ENCODE peak calls at places on chromosomes 5 and 9, in four cellular contexts. A, I, K and B are unnamed samples.

GRCh38 chr5:72032769-72033168 is 74.5 kb upstream of the MAP1B start:
- DNase-seq in A (no peak), I (no peak), K (no peak), B (no peak)

GRCh38 chr5:4479381-4479780 is 660.7 kb upstream of the ADAMTS16 start:
- DNase-seq in A (no peak), I (no peak), K (no peak), B (no peak)

GRCh38 chr5:132826424-132827082 is 3.9 kb downstream of the SHROOM1 start:
- DNase-seq in A (no peak), I (no peak), K (no peak), B (no peak)

GRCh38 chr5:81852277-81853004 is 101.5 kb upstream of the SSBP2 start:
- DNase-seq in A (no peak), I (peak; percentile 22), K (peak; percentile 36), B (no peak)

GRCh38 chr9:134575817-134576176 is 65.8 kb upstream of the COL5A1 start:
- DNase-seq in A (peak; percentile 26), I (no peak), K (no peak), B (no peak)

GRCh38 chr5:117657591-117657990 is 1083.0 kb upstream of the SEMA6A start:
- DNase-seq in A (no peak), I (no peak), K (no peak), B (no peak)

GRCh38 chr5:149363345-149363744 is 5.5 kb downstream of the PCYOX1L start:
- DNase-seq in A (no peak), I (no peak), K (no peak), B (no peak)

GRCh38 chr5:32308951-32309350 is 3.8 kb downstream of the MTMR12 start:
- DNase-seq in A (no peak), I (no peak), K (no peak), B (no peak)

GRCh38 chr9:105073147-105073546 is 145.2 kb upstream of the ABCA1 start:
- DNase-seq in A (no peak), I (no peak), K (no peak), B (no peak)

GRCh38 chr5:111942214-111942613 is 185.2 kb upstream of the NREP start:
- DNase-seq in A (no peak), I (no peak), K (no peak), B (no peak)

GRCh38 chr9:19985081-19985480 is 196.2 kb upstream of the SLC24A2 start:
- DNase-seq in A (no peak), I (no peak), K (no peak), B (peak; percentile 26)

GRCh38 chr5:177354716-177355115 is 3.0 kb upstream of the RGS14 start:
- DNase-seq in A (no peak), I (no peak), K (no peak), B (no peak)

GRCh38 chr5:14036947-14037346 is 92.5 kb upstream of the DNAH5 start:
- DNase-seq in A (no peak), I (no peak), K (no peak), B (peak; percentile 41)

GRCh38 chr9:135796784-135797462 is 94.9 kb downstream of the KCNT1 start:
- DNase-seq in A (no peak), I (no peak), K (no peak), B (no peak)

GRCh38 chr5:30390095-30390494 is 803.4 kb upstream of the CDH6 start:
- DNase-seq in A (no peak), I (no peak), K (no peak), B (peak; percentile 62)

GRCh38 chr9:18795947-18796705 is 236.9 kb downstream of the SAXO1 start:
- DNase-seq in A (no peak), I (no peak), K (no peak), B (no peak)

GRCh38 chr5:531749-532315 is 7.6 kb upstream of the SLC9A3 start:
- DNase-seq in A (no peak), I (no peak), K (no peak), B (no peak)

GRCh38 chr5:64147849-64148441 is 17.7 kb upstream of the RNF180 start:
- DNase-seq in A (peak; percentile 88), I (peak; percentile 74), K (peak; percentile 65), B (peak; percentile 49)

GRCh38 chr9:116318463-116319271 is 165.1 kb downstream of the PAPPA start:
- DNase-seq in A (peak; percentile 75), I (peak; percentile 33), K (peak; percentile 82), B (no peak)

GRCh38 chr9:99778308-99778707 is 43.4 kb upstream of the NR4A3 start:
- DNase-seq in A (no peak), I (peak; percentile 10), K (no peak), B (peak; percentile 81)

GRCh38 chr9:98851730-98852462 is 44.4 kb downstream of the GALNT12 start:
- DNase-seq in A (no peak), I (no peak), K (no peak), B (peak; percentile 65)

GRCh38 chr5:56003633-56004032 is 8.9 kb upstream of the IL6ST start:
- DNase-seq in A (no peak), I (no peak), K (no peak), B (peak; percentile 39)

GRCh38 chr9:94741856-94742255 is 15.4 kb downstream of the AOPEP start:
- DNase-seq in A (no peak), I (no peak), K (no peak), B (no peak)

GRCh38 chr5:106020889-106021288 is 1649.8 kb downstream of the EFNA5 start:
- DNase-seq in A (no peak), I (no peak), K (no peak), B (no peak)

DNA sequence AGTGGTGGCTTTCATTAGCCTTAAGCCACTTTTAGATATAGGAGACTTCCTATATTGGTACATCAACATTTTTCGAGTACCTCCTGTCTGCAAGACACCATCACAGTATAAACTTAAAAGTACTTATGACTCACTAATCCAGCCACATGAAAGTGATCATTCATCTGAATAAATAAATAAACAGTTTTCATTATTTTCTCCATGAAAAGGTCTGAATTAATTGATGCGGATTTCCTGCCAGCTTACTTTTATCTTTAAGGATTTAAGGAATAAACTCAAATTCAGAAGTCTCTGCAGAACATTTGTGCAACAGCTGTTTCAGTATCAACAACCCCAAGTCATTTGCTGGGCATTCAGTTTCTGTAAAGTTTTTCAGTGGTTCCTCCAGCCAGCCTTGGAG is 4.0 kb downstream of the SAP30L start:
- DNase-seq in A (no peak), I (no peak), K (no peak), B (no peak)
- H3K36me3 ChIP-seq in A (peaks cover 24% of the 10 kb centered on the region), I (no peaks in the 10 kb centered on the region), K (no peaks in the 10 kb centered on the region), B (peaks cover 5% of the 10 kb centered on the region)

GRCh38 chr9:16787724-16788123 is 82.7 kb downstream of the BNC2 start:
- DNase-seq in A (no peak), I (no peak), K (no peak), B (peak; percentile 8)
- H3K4me3 ChIP-seq in A (no peak overlapping the region), I (no peak overlapping the region), K (no peak overlapping the region), B (no peak overlapping the region)

GRCh38 chr5:74324556-74324955 is 316.0 kb downstream of the ENC1 start:
- DNase-seq in A (no peak), I (no peak), K (no peak), B (no peak)

GRCh38 chr5:74320526-74320925 is 320.0 kb downstream of the ENC1 start:
- DNase-seq in A (no peak), I (no peak), K (no peak), B (peak; percentile 88)

GRCh38 chr5:74325866-74326265 is 314.7 kb downstream of the ENC1 start:
- DNase-seq in A (no peak), I (no peak), K (no peak), B (peak; percentile 85)

GRCh38 chr5:74326571-74327338 is 313.8 kb downstream of the ENC1 start:
- DNase-seq in A (no peak), I (peak; percentile 92), K (no peak), B (peak; percentile 90)

GRCh38 chr5:74322944-74323343 is 317.6 kb downstream of the ENC1 start:
- DNase-seq in A (no peak), I (no peak), K (no peak), B (no peak)
- TF ChIP-seq CTCF in A (no peak), I (no peak), K (no peak), B (no peak)

DNA sequence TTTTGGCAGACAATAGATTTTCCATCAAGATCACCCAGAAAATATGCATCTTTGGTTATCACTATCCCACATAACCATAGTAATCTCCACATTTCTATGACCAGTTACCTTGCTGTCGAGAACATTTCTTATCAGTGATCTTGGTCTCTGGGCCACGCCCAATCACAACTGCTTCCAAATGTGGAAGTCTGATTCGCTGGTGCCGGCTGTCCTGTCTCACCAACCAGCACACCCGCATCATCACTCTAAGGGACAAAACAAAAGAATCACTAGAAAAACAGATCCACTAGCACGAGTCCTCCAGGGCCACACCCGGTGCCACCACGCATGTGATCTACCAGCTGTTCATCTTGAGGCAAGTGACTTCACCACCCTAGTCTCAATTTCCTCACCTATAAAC is 11.8 kb downstream of the APTX start:
- DNase-seq in A (no peak), I (no peak), K (no peak), B (no peak)
- H3K36me3 ChIP-seq in A (peaks cover 51% of the 10 kb centered on the region), I (no peaks in the 10 kb centered on the region), K (no peaks in the 10 kb centered on the region), B (peaks cover 24% of the 10 kb centered on the region)

GRCh38 chr5:139517683-139518564 is 35.4 kb upstream of the STING1 start:
- DNase-seq in A (peak; percentile 92), I (peak; percentile 95), K (peak; percentile 90), B (peak; percentile 55)

GRCh38 chr5:139524446-139524845 is 36.7 kb upstream of the UBE2D2 start:
- DNase-seq in A (no peak), I (no peak), K (no peak), B (no peak)

GRCh38 chr5:139524932-139525585 is 36.1 kb upstream of the UBE2D2 start:
- DNase-seq in A (no peak), I (no peak), K (no peak), B (no peak)

DNA sequence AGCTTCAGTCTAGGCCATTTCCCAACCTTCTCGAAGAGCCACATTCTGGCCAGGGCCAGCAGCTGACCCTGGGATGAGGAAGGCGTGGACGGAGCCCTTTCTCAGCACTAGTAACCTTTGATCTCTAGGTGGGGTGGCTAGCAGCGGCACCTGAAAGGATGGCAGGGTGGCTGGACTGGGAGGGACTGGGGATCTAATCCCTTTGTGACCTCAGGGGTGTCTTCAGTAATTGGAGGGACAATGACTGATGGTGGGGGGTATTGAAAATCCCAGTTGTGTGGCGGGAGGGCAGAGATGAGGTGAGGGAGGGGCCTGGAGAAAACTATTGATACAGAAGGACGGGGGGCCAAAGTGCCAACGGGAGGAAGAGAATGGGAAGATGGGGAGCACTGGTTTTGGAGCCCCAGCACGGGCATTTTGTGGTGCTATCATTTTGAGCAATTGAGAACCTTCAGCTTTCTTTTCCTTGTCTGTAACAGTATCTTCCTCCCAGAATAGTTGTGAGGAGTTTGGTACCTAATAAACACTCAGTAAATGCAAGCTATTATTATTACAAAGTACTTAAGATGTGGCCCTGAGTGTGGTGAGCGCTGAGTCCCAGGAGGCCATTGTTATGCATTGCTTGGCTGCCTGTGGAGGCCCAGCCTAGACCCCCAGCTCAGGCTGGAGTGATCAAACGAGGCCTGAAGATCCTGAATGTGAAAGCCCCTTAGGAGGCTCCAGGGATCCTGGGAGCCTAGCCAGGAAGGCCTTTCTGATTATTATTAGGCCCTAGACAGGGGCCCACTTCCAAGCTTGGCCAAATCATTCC is 37.3 kb upstream of the UBE2D2 start:
- DNase-seq in A (no peak), I (no peak), K (no peak), B (no peak)
- H3K4me3 ChIP-seq in A (no peak overlapping the region), I (no peak overlapping the region), K (no peak overlapping the region), B (no peak overlapping the region)

GRCh38 chr9:103152473-103152872 is 157.3 kb downstream of the CYLC2 start:
- DNase-seq in A (no peak), I (no peak), K (no peak), B (peak; percentile 0)
- TF ChIP-seq CTCF in A (no peak), I (no peak), K (no peak), B (no peak)

DNA sequence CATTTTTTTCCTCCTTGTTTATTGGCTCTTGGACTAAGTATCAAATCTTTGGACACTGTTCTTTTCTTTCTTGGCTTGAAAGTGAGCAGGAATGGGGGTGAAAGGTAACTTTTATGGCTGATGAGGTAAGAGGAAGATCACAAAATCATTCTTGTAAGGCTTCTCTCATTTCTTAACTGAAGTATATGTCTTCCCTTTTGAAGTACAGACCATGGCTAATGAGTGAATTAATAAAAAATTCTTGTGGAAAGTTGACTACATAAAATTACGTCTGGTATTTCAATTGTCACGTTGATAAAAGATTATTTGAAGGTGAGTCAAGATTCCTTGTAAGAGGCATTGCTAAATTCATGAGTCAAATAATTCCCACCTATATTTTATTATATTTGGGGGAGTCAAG is 25.1 kb downstream of the VCAN start:
- DNase-seq in A (no peak), I (no peak), K (no peak), B (no peak)
- H3K36me3 ChIP-seq in A (peaks cover 6% of the 10 kb centered on the region), I (no peaks in the 10 kb centered on the region), K (no peaks in the 10 kb centered on the region), B (no peaks in the 10 kb centered on the region)